ENCODE peak calls at places on chromosomes 1 and 21, in five cellular contexts. W is fibroblast of mammary gland, R is keratinocyte, G is breast epithelium, F is lung. A is an unnamed sample.

GRCh38 chr1:50719126-50719525 is 240.9 kb downstream of the FAF1 start:
- DNase-seq in W (no peak), R (no peak), G (no peak), F (no peak), A (no peak)

GRCh38 chr1:155984341-155984740 is 6.0 kb upstream of the ARHGEF2 start:
- DNase-seq in W (no peak), R (no peak), G (no peak), F (no peak), A (no peak)

GRCh38 chr1:80841261-80841660 is 959.5 kb upstream of the ADGRL2 start:
- DNase-seq in W (no peak), R (no peak), G (no peak), F (no peak), A (no peak)

GRCh38 chr1:159855709-159856108 is 6.7 kb downstream of the VSIG8 start:
- DNase-seq in W (no peak), R (no peak), G (no peak), F (no peak), A (no peak)

GRCh38 chr1:236143104-236143948 is 987 bp downstream of the GPR137B start:
- DNase-seq in W (peak; percentile 74), R (no peak), G (no peak), F (no peak), A (no peak)

GRCh38 chr1:243745361-243745760 is 104.7 kb downstream of the AKT3 start:
- DNase-seq in W (peak; percentile 24), R (no peak), G (no peak), F (no peak), A (no peak)

GRCh38 chr1:208080396-208081276 is 163.5 kb downstream of the PLXNA2 start:
- DNase-seq in W (no peak), R (no peak), G (no peak), F (no peak), A (no peak)

GRCh38 chr1:99735852-99736251 is 30.6 kb downstream of the FRRS1 start:
- DNase-seq in W (no peak), R (no peak), G (no peak), F (no peak), A (no peak)

GRCh38 chr1:12415239-12415543 is 185.4 kb downstream of the VPS13D start:
- DNase-seq in W (peak; percentile 68), R (no peak), G (no peak), F (no peak), A (no peak)

GRCh38 chr1:37125295-37125694 is 91.0 kb upstream of the GRIK3 start:
- DNase-seq in W (no peak), R (no peak), G (no peak), F (no peak), A (no peak)
- H3K4me3 ChIP-seq in W (no peak overlapping the region), R (no peak overlapping the region), G (no peak overlapping the region), F (no peak overlapping the region), A (no peak overlapping the region)

GRCh38 chr1:41323243-41323642 is 38.0 kb upstream of the FOXO6 start:
- DNase-seq in W (no peak), R (no peak), G (no peak), F (peak; percentile 19), A (no peak)
- TF ChIP-seq CTCF in W (no peak), R (no peak), G (no peak), F (no peak), A (no peak)

GRCh38 chr21:37564924-37565529 is 198.5 kb downstream of the DYRK1A start:
- DNase-seq in W (no peak), R (no peak), G (no peak), F (no peak), A (no peak)

GRCh38 chr21:37562920-37563640 is 196.5 kb downstream of the DYRK1A start:
- DNase-seq in W (peak; percentile 19), R (no peak), G (no peak), F (no peak), A (no peak)

GRCh38 chr21:37565530-37566223 is 199.1 kb downstream of the DYRK1A start:
- DNase-seq in W (peak; percentile 47), R (no peak), G (no peak), F (no peak), A (no peak)

GRCh38 chr21:37563641-37564340 is 197.2 kb downstream of the DYRK1A start:
- DNase-seq in W (peak; percentile 90), R (peak; percentile 44), G (peak; percentile 89), F (peak; percentile 92), A (peak; percentile 95)

DNA sequence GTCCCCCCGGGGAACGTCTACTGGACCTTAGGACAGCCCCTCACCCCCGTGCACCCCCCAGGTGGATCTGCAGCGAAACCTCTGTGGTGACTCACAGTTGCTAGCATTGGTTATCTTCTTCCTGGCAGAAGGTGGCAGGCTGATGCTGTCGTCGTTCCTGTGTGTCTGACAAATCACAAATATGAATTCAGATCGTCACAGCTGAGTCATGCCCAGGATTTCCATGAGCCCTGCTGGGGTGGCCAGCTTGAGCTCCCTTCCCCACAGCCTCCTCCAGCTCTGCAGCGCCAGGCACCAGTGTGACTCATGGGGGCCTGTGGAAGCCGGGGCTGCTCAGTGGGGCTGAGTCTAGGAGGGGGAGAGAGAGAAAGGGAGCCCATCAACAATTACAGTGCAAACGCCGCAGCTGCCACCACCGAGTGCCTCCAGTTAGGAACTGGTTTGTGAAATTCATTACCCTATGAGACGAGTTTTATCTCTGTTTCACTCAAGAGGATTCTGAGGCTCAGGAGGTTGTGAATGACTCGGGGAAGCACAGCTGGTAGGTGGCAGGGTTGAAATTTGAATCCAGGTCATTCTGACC is 197.9 kb downstream of the DYRK1A start:
- DNase-seq in W (peak; percentile 99), R (peak; percentile 94), G (peak; percentile 81), F (peak; percentile 76), A (no peak)
- H3K4me3 ChIP-seq in W (peak overlapping the region; percentile 66), R (peak overlapping the region; percentile 79), G (peak overlapping the region; percentile 67), F (peak overlapping the region; percentile 48), A (peak overlapping the region; percentile 72)

GRCh38 chr1:116817582-116818064 is 63.4 kb downstream of the CD2 start:
- DNase-seq in W (peak; percentile 50), R (peak; percentile 64), G (no peak), F (peak; percentile 33), A (no peak)
- TF ChIP-seq CTCF in W (peak; percentile 59), R (peak; percentile 84), G (no peak), F (peak; percentile 28), A (peak; percentile 35)

GRCh38 chr1:175889044-175889443 is 145.6 kb upstream of the TNR start:
- DNase-seq in W (peak; percentile 8), R (no peak), G (no peak), F (no peak), A (no peak)
- H3K4me3 ChIP-seq in W (no peak overlapping the region), R (no peak overlapping the region), G (no peak overlapping the region), F (no peak overlapping the region), A (no peak overlapping the region)

GRCh38 chr1:232600430-232601258 is 29.3 kb downstream of the SIPA1L2 start:
- DNase-seq in W (no peak), R (no peak), G (no peak), F (no peak), A (no peak)
- TF ChIP-seq CTCF in W (no peak), R (no peak), G (no peak), F (no peak), A (no peak)